ENCODE peak calls at places on chromosomes 13 and 19, in eight cellular contexts. M, U, O, G, T, A, Y and Q are unnamed samples.

GRCh38 chr19:55694656-55695491 is 19.8 kb downstream of the EPN1 start:
- DNase-seq in A (no peak), M (no peak), Y (no peak), T (no peak), U (no peak), G (no peak), O (no peak), Q (no peak)

GRCh38 chr13:47117268-47117667 is 220.4 kb upstream of the HTR2A start:
- DNase-seq in G (peak; percentile 56), U (no peak), Y (no peak), A (no peak), T (peak; percentile 68), O (no peak), M (no peak), Q (no peak)

GRCh38 chr13:59782696-59783095 is 381.0 kb downstream of the DIAPH3 start:
- DNase-seq in M (no peak), A (no peak), U (no peak), G (no peak), O (no peak), T (no peak), Y (no peak), Q (no peak)

GRCh38 chr13:51957377-51958216 is 53.7 kb downstream of the ATP7B start:
- DNase-seq in M (no peak), Y (no peak), A (no peak), T (no peak), O (no peak), U (no peak), G (no peak), Q (no peak)

GRCh38 chr19:29942404-29943261 is 594 bp downstream of the URI1 start:
- DNase-seq in G (no peak), O (peak; percentile 76), M (peak; percentile 71), T (peak; percentile 35), A (no peak), U (peak; percentile 51), Y (peak; percentile 93), Q (peak; percentile 73)

GRCh38 chr13:107099661-107100060 is 531.7 kb upstream of the ARGLU1 start:
- DNase-seq in O (no peak), T (peak; percentile 28), U (no peak), G (peak; percentile 41), Y (no peak), A (peak; percentile 70), M (no peak), Q (no peak)

GRCh38 chr13:91313103-91313502 is 34.4 kb upstream of the MIR17HG start:
- DNase-seq in O (peak; percentile 15), T (peak; percentile 22), Y (no peak), A (no peak), M (peak; percentile 66), G (peak; percentile 11), U (no peak), Q (peak; percentile 33)

GRCh38 chr19:50361290-50362029 is 4.0 kb downstream of the NAPSA start:
- DNase-seq in M (peak; percentile 71), A (no peak), O (no peak), G (no peak), U (no peak), T (no peak), Y (no peak), Q (no peak)

GRCh38 chr13:106882222-106882621 is 314.3 kb upstream of the ARGLU1 start:
- DNase-seq in M (peak; percentile 20), U (no peak), G (no peak), Y (no peak), O (no peak), A (no peak), T (no peak), Q (no peak)

GRCh38 chr19:5530701-5531100 is 37.1 kb downstream of the TINCR start:
- DNase-seq in A (no peak), U (no peak), Y (no peak), G (no peak), O (no peak), M (no peak), T (no peak), Q (no peak)

GRCh38 chr13:91398413-91399188 is at the start of gene GPC5:
- DNase-seq in Y (peak; percentile 95), T (peak; percentile 57), G (peak; percentile 4), A (peak; percentile 64), O (peak; percentile 85), M (peak; percentile 76), U (peak; percentile 21), Q (peak; percentile 76)

GRCh38 chr19:2771786-2772674 is 11.0 kb downstream of the SGTA start:
- DNase-seq in M (no peak), O (no peak), G (no peak), A (no peak), T (no peak), Y (no peak), U (no peak), Q (no peak)

GRCh38 chr19:55132453-55133129 is 15.2 kb upstream of the PPP1R12C start:
- DNase-seq in M (peak; percentile 57), A (no peak), T (no peak), U (no peak), O (no peak), Y (no peak), G (no peak), Q (peak; percentile 58)

GRCh38 chr13:80276371-80277289 is 64.3 kb downstream of the SPRY2 start:
- DNase-seq in U (peak; percentile 63), A (no peak), M (peak; percentile 53), G (peak; percentile 64), O (peak; percentile 87), Y (no peak), T (peak; percentile 9), Q (no peak)

GRCh38 chr19:13463296-13463695 is 43.0 kb downstream of the CACNA1A start:
- DNase-seq in G (no peak), Y (no peak), T (peak; percentile 50), O (no peak), U (no peak), A (no peak), M (peak; percentile 76), Q (peak; percentile 66)

GRCh38 chr13:106384516-106384915 is 150.9 kb downstream of the EFNB2 start:
- DNase-seq in A (no peak), O (no peak), Y (no peak), U (no peak), G (no peak), T (no peak), M (peak; percentile 26), Q (no peak)

GRCh38 chr19:58033741-58034475 is at the start of gene ZSCAN1:
- DNase-seq in T (no peak), M (peak; percentile 98), U (no peak), O (no peak), Y (peak; percentile 85), G (no peak), A (no peak), Q (no peak)

GRCh38 chr13:72141845-72142470 is 275.0 kb upstream of the DACH1 start:
- DNase-seq in O (no peak), U (no peak), M (no peak), T (peak; percentile 12), A (no peak), Y (no peak), G (no peak), Q (no peak)

GRCh38 chr13:47933688-47934011 is 67.4 kb downstream of the SUCLA2 start:
- DNase-seq in Y (no peak), O (no peak), U (no peak), G (no peak), M (no peak), A (no peak), T (peak; percentile 17), Q (peak; percentile 19)